ENCODE peak calls at places on chromosomes 1 and 21, in eight cellular contexts. L is H1, N is body of pancreas, F is pancreas, S is esophagus squamous epithelium, Q is transverse colon, O is stomach, R is mesendoderm. X is an unnamed sample.

GRCh38 chr1:24057171-24057570 is 54.8 kb downstream of the MYOM3 start:
- DNase-seq in F (no peak), S (no peak), N (no peak), L (no peak), O (no peak), Q (no peak), R (no peak), X (no peak)

GRCh38 chr1:12488666-12489354 is 129.2 kb downstream of the DHRS3 start:
- DNase-seq in Q (no peak), S (no peak), F (no peak), R (peak; percentile 59), O (no peak), L (no peak), N (no peak), X (no peak)

GRCh38 chr1:179743679-179744400 is 749 bp downstream of the FAM163A start:
- DNase-seq in O (no peak), S (no peak), N (no peak), R (peak; percentile 23), F (no peak), Q (no peak), L (peak; percentile 70), X (no peak)

GRCh38 chr1:185108324-185108723 is 48.4 kb downstream of the TRMT1L start:
- DNase-seq in N (no peak), Q (no peak), O (no peak), S (no peak), F (no peak), R (peak; percentile 4), L (no peak), X (no peak)

GRCh38 chr1:117077267-117077666 is 17.1 kb downstream of the TTF2 start:
- DNase-seq in F (no peak), Q (no peak), S (no peak), L (no peak), O (no peak), R (no peak), N (no peak), X (peak; percentile 48)

GRCh38 chr1:236535656-236536293 is 12.0 kb downstream of the LGALS8 start:
- DNase-seq in N (no peak), L (no peak), S (no peak), R (peak; percentile 27), Q (no peak), F (no peak), O (no peak), X (no peak)

GRCh38 chr1:237638555-237638954 is 252.2 kb downstream of the ZP4 start:
- DNase-seq in R (no peak), Q (no peak), N (no peak), F (no peak), O (no peak), S (no peak), L (no peak), X (no peak)

GRCh38 chr1:10444248-10444647 is 5.6 kb upstream of the CORT start:
- DNase-seq in N (no peak), F (no peak), S (no peak), O (no peak), R (no peak), L (no peak), Q (no peak), X (no peak)

GRCh38 chr21:41752231-41752681 is 14.6 kb downstream of the RIPK4 start:
- DNase-seq in F (no peak), Q (no peak), N (no peak), L (no peak), S (no peak), O (no peak), R (peak; percentile 74), X (peak; percentile 66)

GRCh38 chr1:62275095-62275494 is 44.1 kb downstream of the KANK4 start:
- DNase-seq in F (no peak), R (no peak), Q (no peak), L (no peak), N (no peak), S (no peak), O (no peak), X (no peak)

GRCh38 chr1:206647224-206647623 is 11.9 kb downstream of the DYRK3 start:
- DNase-seq in N (no peak), Q (no peak), L (no peak), S (no peak), F (no peak), R (no peak), O (no peak), X (no peak)

GRCh38 chr1:225737179-225737578 is 40.4 kb upstream of the SRP9 start:
- DNase-seq in R (no peak), N (no peak), S (no peak), F (no peak), O (no peak), Q (no peak), L (no peak), X (no peak)

GRCh38 chr1:3352084-3352951 is 102.1 kb upstream of the ARHGEF16 start:
- DNase-seq in O (no peak), F (peak; percentile 70), Q (peak; percentile 39), R (peak; percentile 79), N (peak; percentile 85), S (no peak), L (peak; percentile 72), X (no peak)

GRCh38 chr21:35606578-35606977 is 453.7 kb downstream of the SETD4 start:
- DNase-seq in Q (no peak), R (no peak), S (no peak), L (no peak), N (no peak), F (no peak), O (no peak), X (no peak)

GRCh38 chr1:21185221-21185731 is 8.6 kb upstream of the EIF4G3 start:
- DNase-seq in Q (no peak), R (no peak), F (no peak), L (no peak), S (no peak), O (no peak), N (no peak), X (no peak)

GRCh38 chr1:172970186-172970585 is 80.6 kb downstream of the TNFSF18 start:
- DNase-seq in F (no peak), S (no peak), R (no peak), O (no peak), N (no peak), Q (no peak), L (no peak), X (no peak)

GRCh38 chr1:22031214-22031962 is 21.1 kb upstream of the CDC42 start:
- DNase-seq in R (no peak), L (no peak), S (no peak), N (peak; percentile 33), O (peak; percentile 46), F (no peak), Q (peak; percentile 50), X (no peak)

DNA sequence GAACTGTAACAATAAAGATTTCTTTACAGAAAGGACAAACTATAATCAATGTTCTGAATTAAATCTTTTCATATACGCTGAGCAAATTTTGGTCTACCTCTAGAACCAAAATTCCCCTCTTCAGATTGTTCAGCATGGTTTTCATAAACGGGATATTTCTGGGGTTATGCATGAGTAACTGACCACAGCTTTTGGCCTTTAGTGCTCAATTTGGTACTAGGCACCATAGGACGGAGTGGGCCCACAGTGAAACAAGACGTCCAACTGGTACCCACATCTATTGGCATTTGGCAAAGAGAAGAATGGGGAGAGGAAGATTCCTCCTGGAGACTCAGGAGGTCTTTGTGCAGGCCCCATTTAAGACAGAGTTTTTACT is 184.5 kb downstream of the TGFBR3 start:
- DNase-seq in L (no peak), O (no peak), S (no peak), Q (no peak), F (no peak), R (no peak), N (no peak), X (peak; percentile 50)
- H3K27ac ChIP-seq in L (no peak overlapping the region), O (peak overlapping the region; percentile 25), S (peak overlapping the region; percentile 37), Q (no peak overlapping the region), F (no peak overlapping the region), R (no peak overlapping the region), N (no peak overlapping the region), X (peak overlapping the region; percentile 95)

GRCh38 chr1:153535664-153536585 is at the start of gene S100A6:
- DNase-seq in N (peak; percentile 83), R (no peak), Q (peak; percentile 92), L (no peak), S (peak; percentile 51), F (peak; percentile 63), O (peak; percentile 81), X (peak; percentile 96)
- H3K4me1 ChIP-seq in N (peaks cover 45% of the 10 kb centered on the region), R (peaks cover 2% of the 10 kb centered on the region), Q (peaks cover 51% of the 10 kb centered on the region), L (peaks cover 23% of the 10 kb centered on the region), S (peaks cover 74% of the 10 kb centered on the region), F (no peaks in the 10 kb centered on the region), O (peaks cover 50% of the 10 kb centered on the region), X (peaks cover 47% of the 10 kb centered on the region)

GRCh38 chr1:178091986-178092745 is 1.7 kb upstream of the RASAL2 start:
- DNase-seq in L (no peak), N (no peak), R (peak; percentile 51), S (no peak), Q (no peak), O (no peak), F (no peak), X (peak; percentile 74)
- H3K4me3 ChIP-seq in L (no peak overlapping the region), N (no peak overlapping the region), R (no peak overlapping the region), S (no peak overlapping the region), Q (no peak overlapping the region), O (no peak overlapping the region), F (no peak overlapping the region), X (peak overlapping the region; percentile 90)

DNA sequence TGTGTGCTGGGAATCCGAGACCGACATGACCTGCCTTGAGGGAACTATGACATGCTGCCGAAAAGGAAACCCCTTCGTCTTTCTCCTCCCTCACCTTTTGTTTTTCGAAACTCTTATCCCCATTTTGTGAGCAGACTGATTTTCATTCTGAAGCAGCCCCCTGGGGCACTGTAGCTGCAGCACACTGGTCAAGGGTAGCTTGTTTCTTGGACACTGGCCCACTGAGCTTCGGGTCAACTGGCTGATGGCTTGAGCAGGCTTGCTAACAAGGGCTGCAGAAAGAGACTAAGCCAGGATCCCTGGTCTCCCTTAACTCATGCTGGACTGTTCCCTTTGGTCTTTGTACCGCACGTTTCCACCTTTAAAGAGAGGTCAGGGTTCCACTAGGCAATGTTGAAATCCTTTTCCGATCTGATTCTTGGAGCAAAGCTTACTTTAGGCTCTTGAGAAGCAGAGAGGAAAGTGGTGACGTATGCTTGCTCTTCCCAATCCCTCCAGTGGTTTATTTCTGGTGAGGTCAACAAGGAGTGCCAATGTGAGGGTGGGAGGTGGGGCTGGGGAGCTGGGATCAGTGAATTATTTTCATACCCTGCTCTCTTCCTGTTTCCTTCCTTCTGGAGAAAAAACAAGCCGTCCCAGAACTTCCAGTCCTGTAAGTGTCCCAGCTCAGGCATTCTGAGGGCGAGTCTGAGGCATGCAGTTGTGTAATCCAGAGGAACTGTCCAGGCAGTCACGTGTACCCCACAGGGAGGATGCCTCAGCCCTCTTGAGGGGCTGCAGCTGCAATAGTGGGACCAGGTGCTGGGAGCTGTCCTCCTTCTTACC is 7.6 kb downstream of the CYP4B1 start:
- DNase-seq in N (peak; percentile 53), S (no peak), Q (no peak), L (no peak), R (no peak), F (peak; percentile 22), O (peak; percentile 28), X (no peak)
- H3K27ac ChIP-seq in N (peak overlapping the region; percentile 36), S (peak overlapping the region; percentile 89), Q (peak overlapping the region; percentile 42), L (no peak overlapping the region), R (no peak overlapping the region), F (no peak overlapping the region), O (peak overlapping the region; percentile 77), X (no peak overlapping the region)

X was measured in SJSA1.